ENCODE peak calls at places on chromosomes 16 and 17, in eight cellular contexts. One of them, this sample, is unnamed.

GRCh38 chr17:64291268-64291851 is 28.3 kb upstream of the TEX2 start:
- DNase-seq in heart left ventricle: no peak
- DNase-seq in stomach: no peak
- DNase-seq in IMR-90: no peak
- DNase-seq in transverse colon: no peak
- DNase-seq in adrenal gland: no peak
- DNase-seq in A549: peak
- DNase-seq in ovary: no peak
- DNase-seq in this sample: no peak

GRCh38 chr17:28018439-28019070 is 23.9 kb upstream of the NLK start:
- DNase-seq in ovary: no peak
- DNase-seq in transverse colon: no peak
- DNase-seq in stomach: no peak
- DNase-seq in IMR-90: peak
- DNase-seq in adrenal gland: peak
- DNase-seq in heart left ventricle: peak
- DNase-seq in A549: peak
- DNase-seq in this sample: no peak

GRCh38 chr16:74271879-74272278 is 24.7 kb upstream of the PSMD7 start:
- DNase-seq in ovary: no peak
- DNase-seq in transverse colon: no peak
- DNase-seq in A549: no peak
- DNase-seq in stomach: no peak
- DNase-seq in IMR-90: peak
- DNase-seq in adrenal gland: no peak
- DNase-seq in heart left ventricle: no peak
- DNase-seq in this sample: no peak

GRCh38 chr16:2043980-2044451 is 3.6 kb downstream of the NTHL1 start:
- DNase-seq in stomach: peak
- DNase-seq in IMR-90: no peak
- DNase-seq in adrenal gland: peak
- DNase-seq in ovary: no peak
- DNase-seq in heart left ventricle: no peak
- DNase-seq in transverse colon: peak
- DNase-seq in A549: no peak
- DNase-seq in this sample: no peak

GRCh38 chr17:17354560-17355357 is 51.6 kb downstream of the NT5M start:
- DNase-seq in transverse colon: peak
- DNase-seq in heart left ventricle: peak
- DNase-seq in ovary: peak
- DNase-seq in stomach: peak
- DNase-seq in IMR-90: peak
- DNase-seq in adrenal gland: peak
- DNase-seq in A549: peak
- DNase-seq in this sample: peak

GRCh38 chr17:61491981-61492380 is 39.8 kb downstream of the TBX4 start:
- DNase-seq in adrenal gland: no peak
- DNase-seq in A549: no peak
- DNase-seq in IMR-90: no peak
- DNase-seq in heart left ventricle: no peak
- DNase-seq in transverse colon: no peak
- DNase-seq in stomach: no peak
- DNase-seq in ovary: no peak
- DNase-seq in this sample: no peak

GRCh38 chr16:75251280-75252048 is at the start of gene BCAR1:
- DNase-seq in transverse colon: peak
- DNase-seq in heart left ventricle: peak
- DNase-seq in stomach: peak
- DNase-seq in adrenal gland: peak
- DNase-seq in IMR-90: peak
- DNase-seq in A549: peak
- DNase-seq in ovary: peak
- DNase-seq in this sample: peak

GRCh38 chr17:57881783-57882291 is 32.0 kb upstream of the MRPS23 start:
- DNase-seq in IMR-90: no peak
- DNase-seq in heart left ventricle: no peak
- DNase-seq in adrenal gland: no peak
- DNase-seq in ovary: no peak
- DNase-seq in A549: no peak
- DNase-seq in stomach: no peak
- DNase-seq in transverse colon: no peak
- DNase-seq in this sample: no peak

GRCh38 chr16:82167670-82168069 is 2.4 kb downstream of the MPHOSPH6 start:
- DNase-seq in stomach: no peak
- DNase-seq in heart left ventricle: no peak
- DNase-seq in transverse colon: no peak
- DNase-seq in IMR-90: no peak
- DNase-seq in ovary: no peak
- DNase-seq in A549: no peak
- DNase-seq in adrenal gland: no peak
- DNase-seq in this sample: no peak

GRCh38 chr16:82175627-82176026 is 5.6 kb upstream of the MPHOSPH6 start:
- DNase-seq in IMR-90: no peak
- DNase-seq in heart left ventricle: no peak
- DNase-seq in ovary: no peak
- DNase-seq in stomach: no peak
- DNase-seq in A549: no peak
- DNase-seq in transverse colon: no peak
- DNase-seq in adrenal gland: no peak
- DNase-seq in this sample: no peak

DNA sequence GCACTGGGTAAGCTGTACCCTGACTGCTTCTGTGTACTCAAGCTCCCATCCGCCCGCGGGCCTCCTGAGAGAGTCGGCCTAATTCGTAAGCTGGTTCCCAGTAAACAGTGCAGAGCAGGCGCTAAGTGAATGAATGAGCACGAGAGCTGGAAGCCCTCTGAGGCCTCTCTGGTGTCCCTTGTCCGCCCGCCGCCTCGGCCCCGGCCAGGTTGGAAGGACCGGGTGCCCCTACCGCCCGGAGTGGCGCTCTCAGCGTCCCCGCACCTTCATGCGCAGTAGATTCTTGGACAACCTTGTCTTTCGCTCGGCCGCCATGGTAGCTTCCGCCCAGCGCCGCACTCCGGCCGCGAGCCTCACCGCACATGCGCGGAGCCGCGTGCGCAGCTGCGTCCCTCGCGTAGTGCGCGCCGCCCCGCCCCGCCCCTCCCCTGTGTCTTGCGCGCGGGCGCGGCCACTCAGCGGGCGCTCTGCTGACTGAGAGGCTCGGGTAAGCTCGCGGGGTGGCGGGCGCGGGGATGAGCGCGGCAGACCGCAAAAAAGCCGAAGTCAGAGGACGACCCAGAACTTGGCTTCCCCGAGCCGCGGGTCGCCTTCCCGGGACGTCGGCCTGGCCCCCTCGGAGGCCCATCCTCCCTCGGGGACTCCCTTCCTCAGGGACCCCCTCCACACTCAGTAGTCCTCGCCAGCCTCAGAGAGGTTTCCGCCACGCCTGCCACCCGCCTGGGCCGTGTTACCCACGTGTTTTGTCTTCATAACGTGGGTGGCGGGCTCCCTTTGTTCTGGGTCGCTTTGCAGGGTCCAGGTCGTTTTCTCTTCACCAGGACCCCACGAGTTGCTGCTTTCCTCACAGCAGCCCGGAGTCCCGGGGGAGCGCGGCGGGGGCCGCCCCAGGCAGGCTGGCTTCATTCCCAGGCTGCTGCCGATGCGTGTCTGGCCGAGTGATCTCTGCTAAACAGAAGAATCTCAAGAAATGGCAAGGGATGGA is at the start of gene MPHOSPH6:
- DNase-seq in heart left ventricle: peak
- DNase-seq in ovary: peak
- DNase-seq in adrenal gland: peak
- DNase-seq in stomach: peak
- DNase-seq in transverse colon: peak
- DNase-seq in IMR-90: peak
- DNase-seq in A549: peak
- DNase-seq in this sample: peak
- TF ChIP-seq POLR2A in heart left ventricle: peak
- TF ChIP-seq POLR2A in ovary: peak
- TF ChIP-seq POLR2A in adrenal gland: no peak
- TF ChIP-seq POLR2A in stomach: no peak
- TF ChIP-seq POLR2A in transverse colon: peak
- TF ChIP-seq POLR2A in IMR-90: peak
- TF ChIP-seq POLR2A in A549: peak
- TF ChIP-seq POLR2A in this sample: peak

GRCh38 chr16:88763502-88764053 is 21.4 kb downstream of the PIEZO1 start:
- DNase-seq in stomach: peak
- DNase-seq in transverse colon: no peak
- DNase-seq in adrenal gland: no peak
- DNase-seq in IMR-90: no peak
- DNase-seq in heart left ventricle: no peak
- DNase-seq in A549: no peak
- DNase-seq in ovary: no peak
- DNase-seq in this sample: no peak

GRCh38 chr16:88764080-88764479 is 20.9 kb downstream of the PIEZO1 start:
- DNase-seq in heart left ventricle: no peak
- DNase-seq in transverse colon: no peak
- DNase-seq in stomach: no peak
- DNase-seq in A549: no peak
- DNase-seq in IMR-90: no peak
- DNase-seq in ovary: no peak
- DNase-seq in adrenal gland: no peak
- DNase-seq in this sample: no peak

GRCh38 chr16:88762941-88763340 is 22.1 kb downstream of the PIEZO1 start:
- DNase-seq in heart left ventricle: no peak
- DNase-seq in ovary: no peak
- DNase-seq in IMR-90: no peak
- DNase-seq in stomach: no peak
- DNase-seq in adrenal gland: no peak
- DNase-seq in transverse colon: no peak
- DNase-seq in A549: no peak
- DNase-seq in this sample: no peak

GRCh38 chr16:88766975-88767374 is 18.0 kb downstream of the PIEZO1 start:
- DNase-seq in heart left ventricle: no peak
- DNase-seq in IMR-90: no peak
- DNase-seq in transverse colon: no peak
- DNase-seq in ovary: no peak
- DNase-seq in stomach: no peak
- DNase-seq in adrenal gland: no peak
- DNase-seq in A549: no peak
- DNase-seq in this sample: no peak

GRCh38 chr16:88764913-88765349 is 20.1 kb downstream of the PIEZO1 start:
- DNase-seq in adrenal gland: no peak
- DNase-seq in A549: no peak
- DNase-seq in transverse colon: no peak
- DNase-seq in stomach: no peak
- DNase-seq in ovary: no peak
- DNase-seq in IMR-90: peak
- DNase-seq in heart left ventricle: no peak
- DNase-seq in this sample: no peak
- H3K27ac ChIP-seq in adrenal gland: no peak
- H3K27ac ChIP-seq in A549: no peak
- H3K27ac ChIP-seq in transverse colon: peak
- H3K27ac ChIP-seq in stomach: no peak
- H3K27ac ChIP-seq in ovary: no peak
- H3K27ac ChIP-seq in IMR-90: no peak
- H3K27ac ChIP-seq in heart left ventricle: no peak
- H3K27ac ChIP-seq in this sample: no peak

GRCh38 chr17:29251184-29251583 is 4.5 kb downstream of the CRYBA1 start:
- DNase-seq in adrenal gland: no peak
- DNase-seq in IMR-90: no peak
- DNase-seq in stomach: no peak
- DNase-seq in A549: no peak
- DNase-seq in transverse colon: no peak
- DNase-seq in heart left ventricle: no peak
- DNase-seq in ovary: no peak
- DNase-seq in this sample: no peak

GRCh38 chr17:29248845-29249244 is 2.2 kb downstream of the CRYBA1 start:
- DNase-seq in ovary: no peak
- DNase-seq in A549: no peak
- DNase-seq in IMR-90: no peak
- DNase-seq in heart left ventricle: no peak
- DNase-seq in adrenal gland: no peak
- DNase-seq in transverse colon: no peak
- DNase-seq in stomach: no peak
- DNase-seq in this sample: no peak

GRCh38 chr17:29250666-29251065 is 4.0 kb downstream of the CRYBA1 start:
- DNase-seq in transverse colon: no peak
- DNase-seq in ovary: no peak
- DNase-seq in IMR-90: peak
- DNase-seq in adrenal gland: no peak
- DNase-seq in stomach: no peak
- DNase-seq in heart left ventricle: no peak
- DNase-seq in A549: peak
- DNase-seq in this sample: no peak

GRCh38 chr17:29253037-29253436 is 6.4 kb downstream of the CRYBA1 start:
- DNase-seq in A549: no peak
- DNase-seq in transverse colon: no peak
- DNase-seq in ovary: no peak
- DNase-seq in adrenal gland: no peak
- DNase-seq in heart left ventricle: no peak
- DNase-seq in IMR-90: no peak
- DNase-seq in stomach: no peak
- DNase-seq in this sample: no peak

DNA sequence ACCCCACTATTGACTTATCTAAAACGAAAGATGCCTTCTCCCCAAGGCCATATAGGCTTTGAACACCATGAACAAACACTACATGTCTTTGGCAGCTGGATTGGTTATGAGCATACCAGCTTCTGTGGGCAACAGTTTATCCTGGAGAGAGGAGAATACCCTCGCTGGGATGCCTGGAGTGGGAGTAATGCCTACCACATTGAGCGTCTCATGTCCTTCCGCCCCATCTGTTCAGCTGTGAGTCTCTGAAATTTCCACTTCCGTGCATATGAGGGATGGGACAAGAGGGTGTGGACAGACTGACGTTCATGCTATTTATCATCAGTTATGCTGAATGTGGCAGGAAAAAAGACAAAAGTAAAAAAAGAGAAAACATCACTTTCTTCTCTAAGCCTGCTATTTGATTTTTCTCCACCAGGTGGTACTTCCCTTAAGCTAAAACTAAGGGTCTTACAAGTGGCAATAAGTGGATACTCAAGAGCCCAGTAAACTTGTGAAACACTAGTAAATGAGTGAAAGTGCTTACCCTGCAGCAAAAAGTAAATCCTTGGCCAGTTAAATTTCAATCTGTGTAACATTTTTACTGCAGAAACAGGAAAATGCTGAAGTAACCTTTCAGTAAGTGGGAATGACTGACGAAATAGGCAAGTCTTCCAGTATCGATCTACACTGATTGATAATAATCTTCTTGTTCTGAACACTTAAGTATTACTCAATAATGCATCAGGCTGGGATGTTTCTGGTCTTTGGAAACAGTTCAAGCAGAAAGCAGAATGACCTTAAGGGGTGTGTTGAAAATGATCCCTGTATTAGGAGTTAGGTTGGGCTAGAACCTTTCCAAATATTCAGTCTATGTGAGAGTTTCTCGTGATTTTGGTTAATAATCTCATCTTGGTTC is 5.6 kb downstream of the CRYBA1 start:
- DNase-seq in transverse colon: no peak
- DNase-seq in stomach: no peak
- DNase-seq in IMR-90: peak
- DNase-seq in ovary: no peak
- DNase-seq in A549: peak
- DNase-seq in adrenal gland: no peak
- DNase-seq in heart left ventricle: no peak
- DNase-seq in this sample: no peak
- TF ChIP-seq CTCF in transverse colon: peak
- TF ChIP-seq CTCF in stomach: no peak
- TF ChIP-seq CTCF in IMR-90: peak
- TF ChIP-seq CTCF in ovary: no peak
- TF ChIP-seq CTCF in A549: peak
- TF ChIP-seq CTCF in adrenal gland: peak
- TF ChIP-seq CTCF in heart left ventricle: peak
- TF ChIP-seq CTCF in this sample: peak

GRCh38 chr17:56633681-56634080 is 40.2 kb downstream of the NOG start:
- DNase-seq in IMR-90: no peak
- DNase-seq in stomach: no peak
- DNase-seq in adrenal gland: no peak
- DNase-seq in A549: no peak
- DNase-seq in heart left ventricle: no peak
- DNase-seq in transverse colon: no peak
- DNase-seq in ovary: no peak
- DNase-seq in this sample: no peak

GRCh38 chr17:56636276-56636675 is 42.8 kb downstream of the NOG start:
- DNase-seq in A549: no peak
- DNase-seq in heart left ventricle: no peak
- DNase-seq in stomach: no peak
- DNase-seq in transverse colon: no peak
- DNase-seq in ovary: no peak
- DNase-seq in IMR-90: no peak
- DNase-seq in adrenal gland: no peak
- DNase-seq in this sample: no peak

GRCh38 chr17:56637254-56637653 is 43.8 kb downstream of the NOG start:
- DNase-seq in adrenal gland: no peak
- DNase-seq in ovary: no peak
- DNase-seq in A549: no peak
- DNase-seq in stomach: no peak
- DNase-seq in transverse colon: no peak
- DNase-seq in IMR-90: no peak
- DNase-seq in heart left ventricle: no peak
- DNase-seq in this sample: no peak

GRCh38 chr17:56638536-56639177 is 45.2 kb downstream of the NOG start:
- DNase-seq in A549: no peak
- DNase-seq in transverse colon: no peak
- DNase-seq in stomach: no peak
- DNase-seq in IMR-90: no peak
- DNase-seq in heart left ventricle: no peak
- DNase-seq in adrenal gland: no peak
- DNase-seq in ovary: no peak
- DNase-seq in this sample: no peak

GRCh38 chr17:56635640-56636039 is 42.1 kb downstream of the NOG start:
- DNase-seq in stomach: no peak
- DNase-seq in ovary: no peak
- DNase-seq in A549: no peak
- DNase-seq in IMR-90: no peak
- DNase-seq in adrenal gland: no peak
- DNase-seq in transverse colon: no peak
- DNase-seq in heart left ventricle: no peak
- DNase-seq in this sample: no peak
- TF ChIP-seq POLR2A in stomach: no peak
- TF ChIP-seq POLR2A in ovary: no peak
- TF ChIP-seq POLR2A in A549: no peak
- TF ChIP-seq POLR2A in IMR-90: no peak
- TF ChIP-seq POLR2A in adrenal gland: no peak
- TF ChIP-seq POLR2A in transverse colon: no peak
- TF ChIP-seq POLR2A in heart left ventricle: no peak
- TF ChIP-seq POLR2A in this sample: no peak

This sample was measured in tibial nerve.